ENCODE peak calls at places on chromosomes 12 and 14, in six cellular contexts. P, T, W, U, N and R are unnamed samples.

GRCh38 chr14:90483551-90483950 is 86.7 kb downstream of the CALM1 start:
- DNase-seq in W (no peak), T (no peak), N (no peak), U (no peak), P (no peak), R (no peak)

GRCh38 chr12:83077037-83077436 is 390.3 kb downstream of the TMTC2 start:
- DNase-seq in N (no peak), T (no peak), U (no peak), W (no peak), P (no peak), R (no peak)

GRCh38 chr14:81801921-81802320 is 268.3 kb upstream of the SEL1L start:
- DNase-seq in W (no peak), P (no peak), T (no peak), N (no peak), U (no peak), R (no peak)

GRCh38 chr12:64739778-64740177 is 19.4 kb downstream of the GNS start:
- DNase-seq in N (no peak), U (no peak), T (no peak), P (no peak), W (no peak), R (no peak)

GRCh38 chr14:69580009-69580577 is 5.4 kb upstream of the CCDC177 start:
- DNase-seq in T (no peak), W (peak), N (no peak), U (peak), P (peak), R (peak)

GRCh38 chr12:95506707-95507523 is 33.0 kb downstream of the METAP2 start:
- DNase-seq in N (no peak), T (no peak), P (peak), W (no peak), U (no peak), R (peak)

GRCh38 chr12:124432376-124432775 is 135.0 kb downstream of the NCOR2 start:
- DNase-seq in T (no peak), N (no peak), P (peak), W (no peak), U (no peak), R (no peak)

GRCh38 chr14:88422919-88423318 is 37.5 kb downstream of the SPATA7 start:
- DNase-seq in U (no peak), P (peak), N (no peak), W (peak), T (no peak), R (peak)

GRCh38 chr14:103329421-103330347 is 4.4 kb upstream of the EIF5 start:
- DNase-seq in N (no peak), P (peak), U (no peak), W (no peak), T (no peak), R (peak)

GRCh38 chr12:71107976-71108749 is 49.6 kb downstream of the TSPAN8 start:
- DNase-seq in P (no peak), N (no peak), W (no peak), U (no peak), T (no peak), R (no peak)

GRCh38 chr12:44875954-44876553 is at the start of gene NELL2:
- DNase-seq in U (peak), N (peak), T (peak), P (peak), W (no peak), R (peak)

GRCh38 chr12:50221228-50222008 is 54.2 kb upstream of the CERS5 start:
- DNase-seq in U (no peak), P (peak), W (peak), T (no peak), N (peak), R (peak)

GRCh38 chr12:106113042-106113441 is 25.7 kb downstream of the NUAK1 start:
- DNase-seq in T (peak), N (no peak), P (peak), W (no peak), U (no peak), R (peak)

GRCh38 chr12:98743362-98743953 is 98.4 kb downstream of the APAF1 start:
- DNase-seq in U (peak), N (no peak), W (no peak), P (peak), T (no peak), R (peak)

GRCh38 chr14:93112891-93113677 is 2.6 kb downstream of the ITPK1 start:
- DNase-seq in U (peak), T (peak), P (peak), W (peak), N (peak), R (peak)

GRCh38 chr12:28130625-28131598 is 59.3 kb upstream of the CCDC91 start:
- DNase-seq in U (no peak), P (peak), W (peak), T (no peak), N (no peak), R (peak)

GRCh38 chr12:124310178-124310577 is 15.3 kb downstream of the RFLNA start:
- DNase-seq in N (no peak), W (no peak), U (no peak), P (no peak), T (no peak), R (no peak)

GRCh38 chr12:109925185-109925835 is 25.2 kb downstream of the TCHP start:
- DNase-seq in W (no peak), U (no peak), P (no peak), N (no peak), T (no peak), R (no peak)

GRCh38 chr14:70361893-70362292 is 2.4 kb upstream of the COX16 start:
- DNase-seq in P (no peak), N (no peak), W (no peak), T (no peak), U (no peak), R (no peak)

GRCh38 chr12:120402217-120402616 is 33.3 kb upstream of the MSI1 start:
- DNase-seq in U (no peak), P (peak), T (no peak), W (no peak), N (no peak), R (no peak)

GRCh38 chr12:51443573-51443972 is 18.9 kb downstream of the SLC4A8 start:
- DNase-seq in U (no peak), T (no peak), W (no peak), P (no peak), N (no peak), R (no peak)

GRCh38 chr14:31583043-31583442 is 21.8 kb downstream of the NUBPL start:
- DNase-seq in T (no peak), W (no peak), N (no peak), P (no peak), U (no peak), R (no peak)

GRCh38 chr12:65306603-65307501 is 28.4 kb downstream of the MSRB3 start:
- DNase-seq in N (no peak), T (no peak), W (no peak), U (peak), P (peak), R (peak)